ENCODE peak calls at places on chromosome 13, in five cellular contexts. L is IMR-90; I is HuH-7; Z is type B pancreatic cell; J is stimulated activated CD4-positive, alpha-beta T cell treated with anti-CD3 and anti-CD28 coated beads, Interleukin-4, amount 100 ng/mL, for 1 hour. G is an unnamed sample.

GRCh38 chr13:42997381-42997780 is 5.3 kb upstream of the EPSTI1 start:
- DNase-seq in J (no peak), I (no peak), L (peak), Z (no peak), G (no peak)

GRCh38 chr13:90445179-90445578 is 902.3 kb upstream of the MIR17HG start:
- DNase-seq in Z (no peak), I (no peak), L (peak), J (no peak), G (no peak)

GRCh38 chr13:37648604-37649003 is 50.0 kb upstream of the POSTN start:
- DNase-seq in I (no peak), J (no peak), L (peak), Z (no peak), G (no peak)

GRCh38 chr13:110683921-110684320 is 22.0 kb downstream of the CARS2 start:
- DNase-seq in J (no peak), L (no peak), Z (no peak), I (no peak), G (no peak)

GRCh38 chr13:23695711-23696512 is 125.7 kb downstream of the TNFRSF19 start:
- DNase-seq in L (no peak), J (peak), Z (no peak), I (no peak), G (no peak)

GRCh38 chr13:85261757-85262346 is 537.4 kb downstream of the SLITRK6 start:
- DNase-seq in Z (no peak), L (peak), J (no peak), I (peak), G (no peak)

GRCh38 chr13:105207586-105208293 is 1327.7 kb downstream of the EFNB2 start:
- DNase-seq in Z (no peak), J (no peak), L (peak), I (no peak), G (no peak)

GRCh38 chr13:34899888-34900287 is 42.2 kb upstream of the NBEA start:
- DNase-seq in J (no peak), Z (no peak), I (no peak), L (no peak), G (no peak)

GRCh38 chr13:29855784-29856183 is 5.4 kb upstream of the UBL3 start:
- DNase-seq in I (no peak), L (no peak), J (no peak), Z (no peak), G (no peak)

GRCh38 chr13:113793718-113794085 is 34.7 kb downstream of the TMEM255B start:
- DNase-seq in Z (no peak), I (no peak), L (no peak), J (no peak), G (no peak)

GRCh38 chr13:77384999-77385398 is 58.1 kb upstream of the MYCBP2 start:
- DNase-seq in L (no peak), J (no peak), I (no peak), Z (no peak), G (no peak)

GRCh38 chr13:28129911-28130693 is 8.2 kb upstream of the PAN3 start:
- DNase-seq in J (no peak), L (peak), I (no peak), Z (no peak), G (no peak)

GRCh38 chr13:41956272-41956671 is 4.6 kb downstream of the VWA8 start:
- DNase-seq in Z (no peak), L (no peak), I (no peak), J (no peak), G (no peak)

GRCh38 chr13:96198038-96198437 is 108.1 kb downstream of the HS6ST3 start:
- DNase-seq in I (no peak), J (no peak), Z (no peak), L (no peak), G (no peak)

GRCh38 chr13:39522329-39522728 is 80.7 kb downstream of the LHFPL6 start:
- DNase-seq in I (no peak), L (no peak), J (no peak), Z (no peak), G (no peak)

GRCh38 chr13:46288570-46289259 is 77.0 kb downstream of the LRRC63 start:
- DNase-seq in Z (no peak), I (peak), L (peak), J (no peak), G (no peak)

GRCh38 chr13:112005925-112006324 is 61.0 kb upstream of the SOX1 start:
- DNase-seq in J (no peak), Z (no peak), I (no peak), L (no peak), G (no peak)

GRCh38 chr13:33434676-33435075 is 149.1 kb upstream of the STARD13 start:
- DNase-seq in Z (no peak), J (no peak), L (no peak), I (no peak), G (no peak)